ENCODE peak calls at places on chromosomes 7 and 10, in eight cellular contexts. T is HEK293T; J is dermis microvascular lymphatic vessel endothelial cell; I is activated CD8-positive, alpha-beta memory T cell treated with anti-CD3 and anti-CD28 coated beads, Interleukin-2, amount 50 U/mL, for 48 hours; O is nephron progenitor cell; E is NCI-H1436; R is HepG2; B is BJ. V is an unnamed sample.

GRCh38 chr7:39605087-39605486 is 18.3 kb upstream of the RALA start:
- DNase-seq in T (no peak), J (no peak), I (no peak), O (no peak), E (no peak), R (no peak), B (no peak), V (no peak)

GRCh38 chr10:72050873-72051272 is 37.5 kb downstream of the SPOCK2 start:
- DNase-seq in T (no peak), J (no peak), I (no peak), O (no peak), E (no peak), R (no peak), B (no peak), V (no peak)

GRCh38 chr10:86553213-86553612 is 31.6 kb upstream of the WAPL start:
- DNase-seq in T (no peak), J (no peak), I (no peak), O (no peak), E (no peak), R (no peak), B (no peak), V (no peak)

GRCh38 chr10:104318810-104319684 is 19.2 kb downstream of the ITPRIP start:
- DNase-seq in T (no peak), J (no peak), I (no peak), O (no peak), E (no peak), R (no peak), B (no peak), V (peak; percentile 48)

GRCh38 chr10:114810926-114811325 is 10.7 kb upstream of the FHIP2A start:
- DNase-seq in T (no peak), J (no peak), I (no peak), O (no peak), E (no peak), R (no peak), B (no peak), V (no peak)

GRCh38 chr7:1290262-1291039 is 57.8 kb downstream of the UNCX start:
- DNase-seq in T (no peak), J (peak; percentile 3), I (peak; percentile 56), O (peak; percentile 59), E (no peak), R (no peak), B (no peak), V (peak; percentile 62)

GRCh38 chr7:27303021-27303420 is 60.4 kb downstream of the EVX1 start:
- DNase-seq in T (no peak), J (no peak), I (no peak), O (no peak), E (no peak), R (no peak), B (no peak), V (no peak)

GRCh38 chr7:108291791-108292440 is 161.8 kb upstream of the LAMB4 start:
- DNase-seq in T (no peak), J (no peak), I (no peak), O (no peak), E (no peak), R (no peak), B (no peak), V (no peak)

GRCh38 chr10:47019546-47019945 is 108.3 kb downstream of the PTPN20 start:
- DNase-seq in T (no peak), J (no peak), I (no peak), O (no peak), E (no peak), R (no peak), B (no peak), V (no peak)

GRCh38 chr10:98405422-98405821 is 9.6 kb downstream of the PYROXD2 start:
- DNase-seq in T (no peak), J (no peak), I (no peak), O (no peak), E (no peak), R (no peak), B (no peak), V (no peak)

GRCh38 chr10:132685121-132685891 is 100.6 kb downstream of the NKX6-2 start:
- DNase-seq in T (no peak), J (peak; percentile 11), I (no peak), O (no peak), E (no peak), R (peak; percentile 90), B (peak; percentile 7), V (peak; percentile 88)

V was measured in caudate nucleus.